ENCODE peak calls at places on chromosomes 12 and 14, in five cellular contexts. One of them, this sample, is unnamed.
A peak's percentile ranks its signal among the peaks of the same experiment; 100 is the strongest.

GRCh38 chr12:85575115-85576096 is 260.8 kb downstream of the RASSF9 start:
- DNase-seq in endodermal cell: peak; percentile 88
- DNase-seq in spleen: no peak
- DNase-seq in cardiac fibroblast: peak; percentile 81
- DNase-seq in fibroblast of the aortic adventitia: peak; percentile 79
- DNase-seq in this sample: peak; percentile 70

GRCh38 chr14:67934087-67934486 is 114.5 kb downstream of the RAD51B start:
- DNase-seq in endodermal cell: peak; percentile 75
- DNase-seq in cardiac fibroblast: peak; percentile 89
- DNase-seq in spleen: no peak
- DNase-seq in fibroblast of the aortic adventitia: peak; percentile 93
- DNase-seq in this sample: peak; percentile 89

GRCh38 chr12:24945822-24946221 is 3.1 kb downstream of the BCAT1 start:
- DNase-seq in fibroblast of the aortic adventitia: no peak
- DNase-seq in cardiac fibroblast: no peak
- DNase-seq in spleen: no peak
- DNase-seq in endodermal cell: no peak
- DNase-seq in this sample: no peak

GRCh38 chr12:109552971-109553370 is 20.3 kb downstream of the MMAB start:
- DNase-seq in cardiac fibroblast: no peak
- DNase-seq in spleen: no peak
- DNase-seq in fibroblast of the aortic adventitia: no peak
- DNase-seq in endodermal cell: no peak
- DNase-seq in this sample: no peak

GRCh38 chr14:89418452-89418851 is 1.4 kb upstream of the FOXN3 start:
- DNase-seq in spleen: no peak
- DNase-seq in cardiac fibroblast: no peak
- DNase-seq in fibroblast of the aortic adventitia: no peak
- DNase-seq in endodermal cell: no peak
- DNase-seq in this sample: peak; percentile 55

GRCh38 chr14:36747411-36748184 is 85.9 kb downstream of the PAX9 start:
- DNase-seq in fibroblast of the aortic adventitia: peak; percentile 5
- DNase-seq in spleen: no peak
- DNase-seq in endodermal cell: peak; percentile 60
- DNase-seq in cardiac fibroblast: peak; percentile 27
- DNase-seq in this sample: peak; percentile 8

GRCh38 chr12:65495233-65495632 is 216.8 kb downstream of the MSRB3 start:
- DNase-seq in cardiac fibroblast: peak; percentile 75
- DNase-seq in spleen: no peak
- DNase-seq in fibroblast of the aortic adventitia: peak; percentile 38
- DNase-seq in endodermal cell: no peak
- DNase-seq in this sample: peak; percentile 77

GRCh38 chr12:102120886-102121285 is 903 bp downstream of the PARPBP start:
- DNase-seq in endodermal cell: peak; percentile 63
- DNase-seq in fibroblast of the aortic adventitia: peak; percentile 17
- DNase-seq in spleen: no peak
- DNase-seq in cardiac fibroblast: peak; percentile 36
- DNase-seq in this sample: peak; percentile 51

DNA sequence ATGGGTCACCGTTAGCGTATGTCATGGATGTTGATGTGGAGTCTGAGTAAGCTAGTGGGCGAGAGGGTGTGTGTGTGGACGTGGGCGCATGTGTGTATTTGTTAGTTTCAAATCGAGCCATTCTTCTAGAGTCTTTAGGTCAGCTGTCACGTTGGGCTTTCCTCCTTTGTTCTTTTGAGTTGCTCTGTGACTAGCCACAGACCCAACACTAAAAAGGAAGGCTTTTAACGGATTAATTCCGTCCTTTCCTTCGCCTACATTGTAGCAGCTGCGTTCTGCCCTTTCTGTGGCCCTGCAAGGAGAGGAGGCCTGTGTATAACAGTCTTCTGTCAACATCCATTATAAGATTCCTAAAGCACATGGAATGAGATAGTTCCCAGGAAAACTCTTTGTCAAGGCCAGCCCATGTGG is 117.2 kb upstream of the DNM1L start:
- DNase-seq in cardiac fibroblast: peak; percentile 32
- DNase-seq in endodermal cell: no peak
- DNase-seq in spleen: no peak
- DNase-seq in fibroblast of the aortic adventitia: no peak
- DNase-seq in this sample: peak; percentile 58
- H3K4me3 ChIP-seq in cardiac fibroblast: no peak overlapping the region
- H3K4me3 ChIP-seq in endodermal cell: peak overlapping the region; percentile 13
- H3K4me3 ChIP-seq in spleen: no peak overlapping the region
- H3K4me3 ChIP-seq in fibroblast of the aortic adventitia: no peak overlapping the region
- H3K4me3 ChIP-seq in this sample: no peak overlapping the region

DNA sequence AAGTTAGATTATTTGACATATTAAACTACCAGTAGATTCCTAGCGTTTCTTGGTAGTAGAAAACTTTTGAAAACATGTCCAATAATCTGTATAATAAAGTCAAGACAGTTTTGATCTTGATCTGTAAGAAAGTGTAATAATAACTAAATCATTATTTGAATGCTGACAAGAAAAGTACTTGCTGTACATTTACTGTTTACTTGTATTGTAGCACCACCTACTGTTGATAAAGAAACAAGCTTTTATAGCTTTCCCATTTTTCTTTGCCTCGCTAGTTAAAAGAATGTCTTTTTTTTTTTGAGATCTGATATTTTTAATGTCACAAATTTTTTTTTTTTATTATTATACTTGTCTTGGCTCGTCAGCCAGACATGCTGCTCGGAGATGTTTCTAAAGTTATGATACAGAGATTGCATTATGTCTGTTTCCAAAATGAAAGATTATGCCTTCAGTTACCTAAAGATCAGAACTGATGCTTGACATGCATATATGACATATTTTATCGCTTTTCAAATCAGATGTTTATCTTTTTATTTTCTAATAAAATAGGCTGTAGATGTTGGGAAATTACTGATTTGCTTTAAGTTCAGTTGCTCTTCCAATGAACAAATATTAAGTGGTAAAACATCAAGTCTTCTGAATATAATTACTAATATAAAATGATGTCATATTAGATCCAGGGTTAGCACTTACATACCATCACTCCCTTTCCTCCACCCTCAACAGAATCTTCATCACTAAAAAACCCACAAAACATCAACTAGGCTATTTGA is 140.5 kb downstream of the AKAP6 start:
- DNase-seq in cardiac fibroblast: peak; percentile 78
- DNase-seq in spleen: no peak
- DNase-seq in endodermal cell: no peak
- DNase-seq in fibroblast of the aortic adventitia: peak; percentile 79
- DNase-seq in this sample: peak; percentile 67
- TF ChIP-seq CTCF in cardiac fibroblast: peak; percentile 42
- TF ChIP-seq CTCF in spleen: peak; percentile 54
- TF ChIP-seq CTCF in endodermal cell: peak; percentile 81
- TF ChIP-seq CTCF in fibroblast of the aortic adventitia: peak; percentile 60
- TF ChIP-seq CTCF in this sample: peak; percentile 56

GRCh38 chr12:32644455-32644854 is 34.6 kb upstream of the DNM1L start:
- DNase-seq in endodermal cell: no peak
- DNase-seq in fibroblast of the aortic adventitia: peak; percentile 64
- DNase-seq in cardiac fibroblast: no peak
- DNase-seq in spleen: no peak
- DNase-seq in this sample: no peak

GRCh38 chr12:32647275-32647674 is 31.8 kb upstream of the DNM1L start:
- DNase-seq in fibroblast of the aortic adventitia: peak; percentile 10
- DNase-seq in cardiac fibroblast: no peak
- DNase-seq in endodermal cell: no peak
- DNase-seq in spleen: no peak
- DNase-seq in this sample: no peak

GRCh38 chr12:32641287-32641901 is 37.7 kb upstream of the DNM1L start:
- DNase-seq in spleen: no peak
- DNase-seq in fibroblast of the aortic adventitia: no peak
- DNase-seq in cardiac fibroblast: no peak
- DNase-seq in endodermal cell: no peak
- DNase-seq in this sample: no peak
- H3K4me3 ChIP-seq in spleen: no peak overlapping the region
- H3K4me3 ChIP-seq in fibroblast of the aortic adventitia: no peak overlapping the region
- H3K4me3 ChIP-seq in cardiac fibroblast: no peak overlapping the region
- H3K4me3 ChIP-seq in endodermal cell: no peak overlapping the region
- H3K4me3 ChIP-seq in this sample: no peak overlapping the region

GRCh38 chr12:57229634-57230380 is at the start of gene SHMT2:
- DNase-seq in cardiac fibroblast: peak; percentile 97
- DNase-seq in fibroblast of the aortic adventitia: peak; percentile 98
- DNase-seq in spleen: peak; percentile 96
- DNase-seq in endodermal cell: peak; percentile 99
- DNase-seq in this sample: peak; percentile 96
- TF ChIP-seq CTCF in cardiac fibroblast: no peak
- TF ChIP-seq CTCF in fibroblast of the aortic adventitia: no peak
- TF ChIP-seq CTCF in spleen: no peak
- TF ChIP-seq CTCF in endodermal cell: no peak
- TF ChIP-seq CTCF in this sample: no peak

GRCh38 chr12:53383258-53383657 is 3.3 kb downstream of the SP1 start:
- DNase-seq in endodermal cell: no peak
- DNase-seq in fibroblast of the aortic adventitia: no peak
- DNase-seq in cardiac fibroblast: no peak
- DNase-seq in spleen: peak; percentile 62
- DNase-seq in this sample: no peak

GRCh38 chr12:53389702-53390101 is 9.7 kb downstream of the SP1 start:
- DNase-seq in fibroblast of the aortic adventitia: peak; percentile 22
- DNase-seq in cardiac fibroblast: no peak
- DNase-seq in spleen: no peak
- DNase-seq in endodermal cell: no peak
- DNase-seq in this sample: no peak

GRCh38 chr12:53391667-53392244 is 11.8 kb downstream of the SP1 start:
- DNase-seq in spleen: no peak
- DNase-seq in cardiac fibroblast: no peak
- DNase-seq in endodermal cell: no peak
- DNase-seq in fibroblast of the aortic adventitia: no peak
- DNase-seq in this sample: peak; percentile 30

DNA sequence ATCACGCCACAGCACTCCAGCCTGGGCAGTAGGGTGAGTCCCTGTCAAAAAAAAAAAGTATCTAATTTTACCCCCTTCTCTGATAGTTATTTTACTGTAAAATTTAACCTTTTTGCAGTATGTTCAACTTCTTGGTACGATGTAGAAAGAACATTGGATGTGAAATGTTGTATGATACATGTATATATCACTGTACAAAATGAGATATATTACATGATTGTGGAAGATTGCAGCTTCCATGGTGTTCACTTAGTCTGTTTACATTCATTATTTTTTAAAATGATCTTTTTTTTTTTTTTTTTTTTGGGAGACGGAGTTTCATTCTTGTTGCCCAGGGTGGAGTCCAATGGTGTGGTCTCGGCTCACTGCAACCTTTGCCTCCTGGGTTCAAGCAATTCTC is 9.0 kb downstream of the SP1 start:
- DNase-seq in fibroblast of the aortic adventitia: no peak
- DNase-seq in endodermal cell: no peak
- DNase-seq in spleen: peak; percentile 9
- DNase-seq in cardiac fibroblast: no peak
- DNase-seq in this sample: no peak
- H3K4me3 ChIP-seq in fibroblast of the aortic adventitia: peak overlapping the region; percentile 39
- H3K4me3 ChIP-seq in endodermal cell: peak overlapping the region; percentile 83
- H3K4me3 ChIP-seq in spleen: no peak overlapping the region
- H3K4me3 ChIP-seq in cardiac fibroblast: no peak overlapping the region
- H3K4me3 ChIP-seq in this sample: no peak overlapping the region

DNA sequence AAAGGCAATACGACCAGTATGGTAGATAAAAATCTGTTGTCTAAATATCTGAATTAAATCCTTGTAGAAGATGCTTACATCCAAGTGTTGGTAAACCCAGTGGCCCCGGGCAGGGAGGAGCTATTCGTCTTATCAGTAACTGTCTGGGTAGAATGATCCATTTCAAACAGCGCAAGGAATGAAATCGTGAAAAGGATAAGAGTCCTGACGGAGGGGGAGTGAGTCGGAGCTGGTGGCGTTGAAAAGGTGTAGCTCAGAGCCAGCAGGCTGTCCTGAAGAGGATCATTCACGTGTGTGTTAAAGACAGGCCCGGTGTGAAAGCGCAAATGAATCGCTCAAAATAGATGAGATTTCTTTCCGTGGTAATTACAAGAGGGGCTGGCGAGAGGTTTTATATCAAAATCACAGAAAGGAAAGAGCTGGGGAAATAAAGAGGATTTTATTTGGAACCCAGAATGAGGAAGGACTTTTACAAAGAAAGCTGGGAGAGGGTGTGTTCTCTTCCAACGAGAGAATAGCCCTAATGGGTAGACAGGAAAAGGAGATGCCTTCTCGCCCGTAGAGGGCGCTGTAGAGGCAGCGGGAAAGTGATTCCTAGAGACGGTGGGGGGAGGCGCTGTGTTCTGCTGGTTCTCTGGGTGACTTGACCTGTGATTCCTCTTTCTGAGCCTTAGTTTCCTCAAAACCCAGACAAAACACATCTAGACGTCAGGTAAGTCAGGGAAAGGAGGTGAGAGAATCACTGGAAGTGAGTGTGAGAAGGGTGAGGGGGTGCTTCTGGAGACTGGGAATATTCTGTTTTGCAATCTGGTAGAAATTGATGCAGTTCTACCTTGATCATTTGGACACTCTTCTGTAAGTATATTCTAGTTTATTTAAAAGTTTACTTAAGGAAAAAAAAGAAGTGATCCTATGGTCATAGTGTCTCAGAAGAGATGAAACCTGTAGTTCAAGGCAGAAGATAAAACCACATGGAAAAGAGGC is 39.3 kb downstream of the SRRM4 start:
- DNase-seq in cardiac fibroblast: no peak
- DNase-seq in spleen: no peak
- DNase-seq in endodermal cell: peak; percentile 98
- DNase-seq in fibroblast of the aortic adventitia: no peak
- DNase-seq in this sample: no peak
- TF ChIP-seq CTCF in cardiac fibroblast: peak; percentile 7
- TF ChIP-seq CTCF in spleen: peak; percentile 13
- TF ChIP-seq CTCF in endodermal cell: peak; percentile 99
- TF ChIP-seq CTCF in fibroblast of the aortic adventitia: no peak
- TF ChIP-seq CTCF in this sample: no peak

This sample was measured in fibroblast of mammary gland.